ENCODE peak calls at places on chromosomes 2 and 18, in five cellular contexts. G, N, E, W and P are unnamed samples.

GRCh38 chr18:9178557-9178956 is 42.0 kb downstream of the ANKRD12 start:
- DNase-seq in N (no peak), G (no peak), E (no peak), W (no peak), P (no peak)

GRCh38 chr2:7133521-7133920 is 216.3 kb downstream of the RNF144A start:
- DNase-seq in N (peak), E (no peak), W (peak), G (no peak), P (no peak)

GRCh38 chr18:9925369-9925768 is 11.6 kb downstream of the VAPA start:
- DNase-seq in N (no peak), W (peak), G (no peak), E (no peak), P (no peak)

GRCh38 chr18:9796933-9797549 is 88.7 kb upstream of the TXNDC2 start:
- DNase-seq in G (no peak), N (no peak), W (no peak), E (no peak), P (no peak)

GRCh38 chr18:63924551-63924950 is 16.8 kb downstream of the SERPINB10 start:
- DNase-seq in G (no peak), N (no peak), W (peak), E (no peak), P (no peak)

GRCh38 chr2:7023542-7023941 is 106.3 kb downstream of the RNF144A start:
- DNase-seq in N (peak), W (peak), G (no peak), E (no peak), P (no peak)

GRCh38 chr2:38528008-38528442 is 74.7 kb downstream of the HNRNPLL start:
- DNase-seq in N (peak), E (no peak), W (peak), G (no peak), P (no peak)

GRCh38 chr2:150644298-150645067 is 157.0 kb upstream of the RND3 start:
- DNase-seq in G (no peak), N (peak), W (peak), E (no peak), P (no peak)

GRCh38 chr2:229920011-229920781 is 1.6 kb downstream of the TRIP12 start:
- DNase-seq in E (no peak), W (peak), N (no peak), G (peak), P (no peak)

GRCh38 chr2:96527990-96528679 is 8.4 kb upstream of the ARID5A start:
- DNase-seq in G (no peak), N (peak), W (no peak), E (no peak), P (no peak)

GRCh38 chr2:113083311-113083710 is 15.5 kb downstream of the IL1F10 start:
- DNase-seq in N (no peak), E (no peak), W (no peak), G (no peak), P (no peak)

GRCh38 chr2:73494031-73494430 is 108.4 kb downstream of the ALMS1 start:
- DNase-seq in N (peak), G (no peak), E (no peak), W (peak), P (no peak)

GRCh38 chr2:86079981-86080911 is 25.4 kb downstream of the POLR1A start:
- DNase-seq in W (peak), N (peak), G (peak), E (peak), P (no peak)

GRCh38 chr2:128274218-128274617 is 44.5 kb downstream of the HS6ST1 start:
- DNase-seq in G (no peak), N (no peak), E (no peak), W (no peak), P (no peak)

GRCh38 chr2:129117427-129117826 is 798.8 kb upstream of the HS6ST1 start:
- DNase-seq in W (peak), G (no peak), N (no peak), E (no peak), P (no peak)

GRCh38 chr18:8929381-8929780 is 173.1 kb upstream of the NDUFV2 start:
- DNase-seq in E (no peak), G (no peak), N (peak), W (no peak), P (no peak)

GRCh38 chr2:120447122-120447785 is 101.3 kb downstream of the INHBB start:
- DNase-seq in W (no peak), E (no peak), G (no peak), N (no peak), P (no peak)

GRCh38 chr18:57077786-57078552 is 68.9 kb upstream of the BOD1L2 start:
- DNase-seq in G (no peak), W (no peak), E (no peak), N (no peak), P (no peak)

GRCh38 chr2:28142403-28142802 is 250.3 kb upstream of the FOSL2 start:
- DNase-seq in E (no peak), W (no peak), N (no peak), G (no peak), P (no peak)

GRCh38 chr2:5981241-5982055 is 289.3 kb downstream of the SOX11 start:
- DNase-seq in W (peak), N (peak), G (no peak), E (peak), P (no peak)

GRCh38 chr2:68662466-68662865 is 19.1 kb downstream of the PROKR1 start:
- DNase-seq in E (no peak), W (no peak), G (no peak), N (no peak), P (no peak)

GRCh38 chr2:222307138-222307756 is 8.4 kb upstream of the PAX3 start:
- DNase-seq in N (no peak), W (no peak), G (no peak), E (no peak), P (no peak)

GRCh38 chr18:51621103-51621969 is 423.9 kb upstream of the MEX3C start:
- DNase-seq in G (no peak), W (peak), E (peak), N (peak), P (no peak)

GRCh38 chr2:203052539-203052938 is 37.9 kb downstream of the NBEAL1 start:
- DNase-seq in N (no peak), E (no peak), W (no peak), G (no peak), P (no peak)

GRCh38 chr18:62802523-62802922 is 87.2 kb downstream of the PHLPP1 start:
- DNase-seq in N (no peak), G (no peak), W (peak), E (no peak), P (no peak)

GRCh38 chr2:235506291-235506996 is 12.6 kb downstream of the AGAP1 start:
- DNase-seq in E (no peak), G (no peak), N (no peak), W (no peak), P (no peak)

GRCh38 chr18:40004246-40004645 is 1950.8 kb upstream of the PIK3C3 start:
- DNase-seq in W (no peak), E (no peak), G (no peak), N (no peak), P (no peak)

GRCh38 chr2:133734699-133735098 is 166.4 kb upstream of the NCKAP5 start:
- DNase-seq in G (no peak), E (no peak), W (no peak), N (no peak), P (no peak)

DNA sequence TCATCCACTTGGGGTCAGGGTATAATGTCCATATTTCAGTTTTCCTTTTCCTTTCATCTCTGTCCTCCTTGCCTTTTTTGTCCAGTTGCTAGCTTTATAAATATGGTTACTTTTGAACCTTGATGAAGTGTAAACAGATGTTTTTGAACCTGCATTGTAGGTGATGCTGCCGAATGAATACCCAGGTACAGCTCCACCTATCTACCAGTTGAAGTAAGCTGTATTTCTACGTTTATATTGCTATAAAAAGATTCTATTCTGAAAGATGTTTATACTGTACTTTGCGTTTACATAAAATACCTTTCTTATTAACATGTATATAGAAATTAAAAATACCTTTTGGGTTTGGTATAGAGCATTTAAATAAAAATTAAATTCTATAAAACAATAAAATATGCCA is 2.2 kb downstream of the IMPACT start:
- DNase-seq in N (no peak), G (no peak), W (no peak), E (no peak), P (no peak)
- TF ChIP-seq CTCF in N (peak), G (peak), W (peak), E (peak), P (no peak)

GRCh38 chr2:159351977-159352376 is 65.5 kb upstream of the WDSUB1 start:
- DNase-seq in W (no peak), G (no peak), N (no peak), E (no peak), P (no peak)

GRCh38 chr2:159362094-159362493 is 75.6 kb upstream of the WDSUB1 start:
- DNase-seq in G (no peak), N (no peak), W (no peak), E (no peak), P (no peak)

DNA sequence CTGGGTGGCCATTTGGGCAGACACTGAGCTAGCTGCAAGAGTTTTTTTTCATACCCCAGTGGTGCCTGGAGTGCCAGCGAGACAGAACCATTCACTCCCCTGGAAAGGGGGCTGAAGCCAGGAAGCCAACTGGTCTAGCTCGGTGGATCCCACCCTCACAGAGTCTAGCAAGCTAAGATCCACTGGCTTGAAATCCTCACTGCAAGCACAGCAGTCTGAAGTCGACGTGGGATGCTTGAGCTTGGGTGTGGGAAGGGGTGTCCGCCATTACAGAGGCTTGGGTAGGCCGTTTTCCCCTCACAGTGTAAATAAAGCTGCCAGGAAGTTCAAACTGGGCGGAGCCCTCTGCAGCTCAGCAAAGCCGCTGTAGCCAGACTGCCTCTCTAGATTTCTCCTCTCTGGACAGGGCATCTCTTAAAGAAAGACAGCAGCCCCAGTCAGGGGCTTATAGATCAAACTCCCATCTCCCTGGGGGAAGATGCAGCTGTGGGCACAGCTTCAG is 69.6 kb upstream of the WDSUB1 start:
- DNase-seq in N (no peak), W (no peak), G (no peak), E (no peak), P (no peak)
- TF ChIP-seq CTCF in N (no peak), W (no peak), G (no peak), E (no peak), P (no peak)

DNA sequence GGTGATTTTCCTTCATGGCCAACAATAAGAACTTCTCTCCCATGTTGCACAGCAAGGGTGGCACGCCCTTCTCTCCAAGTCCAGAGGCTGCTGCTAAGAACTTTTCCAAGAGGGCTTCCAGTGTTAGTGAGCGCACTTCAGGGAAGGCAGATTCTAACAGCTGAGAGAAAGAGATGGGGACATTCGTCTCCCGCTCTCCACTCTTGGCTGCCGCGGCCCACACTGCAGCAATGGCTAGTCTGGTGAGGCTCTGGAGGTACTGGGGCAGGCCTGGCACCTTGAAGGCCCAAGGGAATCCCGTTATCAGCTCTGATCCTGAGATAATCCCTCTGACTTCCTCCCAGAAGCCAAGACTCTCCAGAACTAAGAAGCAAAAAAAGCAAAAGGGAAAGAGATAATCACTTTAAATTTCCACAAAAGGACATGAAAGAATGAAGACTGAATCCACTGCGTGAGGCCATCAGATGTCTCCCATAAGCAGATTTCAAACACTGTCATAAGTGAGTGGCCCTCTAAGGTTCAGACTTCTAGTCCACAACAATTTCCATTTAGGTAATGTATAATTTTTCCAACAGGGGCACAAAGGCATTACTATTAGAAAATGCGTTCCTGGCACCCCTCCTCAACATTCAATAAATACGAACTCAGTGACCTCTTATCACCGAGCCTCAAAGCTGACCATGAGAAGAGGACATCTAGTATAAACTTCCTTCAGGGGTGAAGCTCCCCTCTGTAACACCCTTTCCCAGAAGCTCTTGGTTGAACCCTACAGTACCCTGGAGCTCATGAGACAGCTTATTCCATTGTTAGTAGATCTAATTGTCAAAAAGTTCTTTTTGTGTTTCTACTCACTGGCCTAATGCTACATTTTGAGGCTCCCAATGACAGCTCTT is 66.7 kb upstream of the ZFP36L2 start:
- DNase-seq in G (no peak), N (no peak), W (no peak), E (no peak), P (no peak)
- TF ChIP-seq CTCF in G (no peak), N (no peak), W (no peak), E (no peak), P (no peak)

GRCh38 chr2:164913640-164914346 is 41.5 kb downstream of the SLC38A11 start:
- DNase-seq in G (no peak), N (peak), W (peak), E (no peak), P (no peak)
- TF ChIP-seq CTCF in G (peak), N (peak), W (peak), E (peak), P (no peak)

GRCh38 chr2:33673937-33674336 is 74.8 kb upstream of the FAM98A start:
- DNase-seq in E (no peak), W (peak), N (no peak), G (no peak), P (no peak)

GRCh38 chr2:33672896-33673295 is 73.8 kb upstream of the FAM98A start:
- DNase-seq in G (no peak), N (no peak), E (no peak), W (no peak), P (no peak)

GRCh38 chr2:33671198-33671597 is 72.1 kb upstream of the FAM98A start:
- DNase-seq in W (no peak), G (no peak), E (no peak), N (no peak), P (no peak)

GRCh38 chr2:33672389-33672788 is 73.3 kb upstream of the FAM98A start:
- DNase-seq in E (no peak), G (no peak), N (no peak), W (no peak), P (no peak)

DNA sequence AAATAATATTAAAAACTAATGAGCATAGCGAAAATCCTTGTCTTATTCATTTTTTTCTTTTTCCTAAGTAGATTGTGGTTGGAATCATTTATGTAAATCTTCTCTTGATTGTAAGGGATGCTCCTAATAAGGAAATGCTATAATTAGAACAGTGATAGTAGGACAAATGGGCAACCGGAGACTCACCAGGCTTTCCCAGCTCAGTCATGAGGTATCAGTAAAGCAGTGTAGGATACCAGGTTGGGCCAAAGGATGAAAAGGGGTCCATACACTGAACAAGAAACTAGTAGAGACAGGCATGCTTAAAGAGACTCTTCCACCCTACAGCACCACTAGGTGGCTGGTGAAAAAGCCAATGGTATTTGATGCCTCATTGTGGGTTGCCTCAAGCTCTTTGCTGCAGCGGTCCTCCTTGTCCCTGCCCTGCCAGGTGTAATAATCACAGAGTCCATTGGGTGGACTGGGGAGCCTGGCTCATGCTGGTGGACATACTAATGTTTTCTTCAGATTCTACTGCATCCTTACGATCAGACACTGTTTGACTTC is 71.4 kb upstream of the FAM98A start:
- DNase-seq in W (no peak), G (no peak), N (no peak), E (no peak), P (no peak)
- TF ChIP-seq CTCF in W (peak), G (no peak), N (no peak), E (no peak), P (no peak)

DNA sequence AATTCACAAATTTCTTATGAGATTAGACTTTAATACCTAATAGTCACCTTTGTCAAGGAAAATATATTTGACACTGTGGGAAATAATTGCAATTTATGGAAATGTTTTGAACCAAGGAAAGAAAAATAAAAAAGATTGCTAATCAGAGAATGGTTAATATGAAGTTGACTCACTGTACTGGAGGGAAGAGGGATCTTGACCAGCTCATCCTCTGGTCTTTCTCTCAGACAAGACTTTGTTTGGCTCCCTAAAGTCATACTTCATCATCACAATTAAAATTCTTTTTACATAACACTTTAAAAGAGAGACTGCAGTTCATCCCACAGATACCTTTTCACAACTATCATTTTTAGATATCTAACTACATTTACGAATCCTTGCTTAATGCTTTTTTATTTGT is 538.5 kb upstream of the ZEB2 start:
- DNase-seq in W (no peak), E (no peak), N (no peak), G (no peak), P (no peak)
- TF ChIP-seq CTCF in W (no peak), E (no peak), N (no peak), G (no peak), P (no peak)

GRCh38 chr2:185012643-185013042 is 414.3 kb downstream of the ZNF804A start:
- DNase-seq in E (no peak), W (peak), N (peak), G (no peak), P (no peak)
- TF ChIP-seq CTCF in E (no peak), W (no peak), N (no peak), G (no peak), P (no peak)

GRCh38 chr2:61660511-61661388 is 122.6 kb upstream of the XPO1 start:
- DNase-seq in N (peak), G (no peak), E (no peak), W (peak), P (no peak)

GRCh38 chr2:61664190-61664589 is 126.0 kb upstream of the XPO1 start:
- DNase-seq in W (no peak), E (no peak), G (no peak), N (no peak), P (no peak)

GRCh38 chr2:61662990-61663389 is 124.8 kb upstream of the XPO1 start:
- DNase-seq in W (no peak), E (no peak), G (no peak), N (no peak), P (no peak)

GRCh38 chr2:61658841-61659780 is 121.0 kb upstream of the XPO1 start:
- DNase-seq in E (no peak), W (peak), N (peak), G (peak), P (no peak)
- TF ChIP-seq CTCF in E (peak), W (peak), N (peak), G (peak), P (peak)

GRCh38 chr2:237791977-237792727 is 6.4 kb upstream of the RBM44 start:
- DNase-seq in E (no peak), W (no peak), G (no peak), N (no peak), P (no peak)
- TF ChIP-seq CTCF in E (peak), W (peak), G (peak), N (peak), P (no peak)